ENCODE peak calls at places on chromosomes 11 and 22, in ten cellular contexts. W is EL; H is activated naive CD8-positive, alpha-beta T cell treated with anti-CD3 and anti-CD28 coated beads, Interleukin-2, amount 10 ng/mL, durations not matched to agents 7 days and 5 days; O is cardiac septum; D is HTR-8/SVneo; E is glutamatergic neuron; L is ELR; B is adrenal gland; U is smooth muscle cell of the brain vasculature; X is GOT3. Q is an unnamed sample.

GRCh38 chr11:83272627-83273026 is 13.5 kb downstream of the CCDC90B start:
- DNase-seq in W (peak), H (no peak), O (no peak), D (no peak), E (no peak), L (peak), B (peak), U (no peak), X (no peak), Q (peak)

GRCh38 chr11:65814131-65814959 is 19.4 kb upstream of the SNX32 start:
- DNase-seq in W (peak), H (no peak), O (no peak), D (no peak), E (no peak), L (peak), B (peak), U (no peak), X (no peak), Q (no peak)

GRCh38 chr11:19557720-19558140 is 154.9 kb upstream of the NAV2 start:
- DNase-seq in W (peak), H (peak), O (no peak), D (peak), E (peak), L (peak), B (peak), U (peak), X (no peak), Q (peak)

GRCh38 chr22:32587449-32587848 is 112.8 kb downstream of the FBXO7 start:
- DNase-seq in W (no peak), H (no peak), O (peak), D (no peak), E (no peak), L (peak), B (peak), U (no peak), X (no peak), Q (peak)

GRCh38 chr11:12216542-12217422 is 106.4 kb downstream of the MICAL2 start:
- DNase-seq in W (no peak), H (no peak), O (no peak), D (no peak), E (no peak), L (no peak), B (no peak), U (no peak), X (no peak), Q (no peak)

GRCh38 chr22:27075028-27075678 is 417.8 kb downstream of the MIAT start:
- DNase-seq in W (no peak), H (no peak), O (no peak), D (no peak), E (no peak), L (no peak), B (no peak), U (no peak), X (no peak), Q (no peak)

GRCh38 chr11:15852179-15852578 is 504.2 kb downstream of the SOX6 start:
- DNase-seq in W (peak), H (no peak), O (no peak), D (no peak), E (peak), L (peak), B (no peak), U (no peak), X (no peak), Q (peak)

GRCh38 chr11:128928400-128928799 is 14.3 kb downstream of the TP53AIP1 start:
- DNase-seq in W (peak), H (no peak), O (no peak), D (no peak), E (no peak), L (peak), B (no peak), U (no peak), X (no peak), Q (no peak)

GRCh38 chr11:15635501-15635900 is 520.8 kb downstream of the INSC start:
- DNase-seq in W (no peak), H (no peak), O (no peak), D (no peak), E (no peak), L (no peak), B (no peak), U (no peak), X (no peak), Q (no peak)

GRCh38 chr22:25364736-25365241 is 145.3 kb downstream of the CRYBB2 start:
- DNase-seq in W (no peak), H (no peak), O (peak), D (no peak), E (peak), L (no peak), B (no peak), U (no peak), X (no peak), Q (no peak)

GRCh38 chr11:78277314-78277994 is 88.7 kb downstream of the USP35 start:
- DNase-seq in W (no peak), H (no peak), O (no peak), D (no peak), E (no peak), L (no peak), B (peak), U (no peak), X (no peak), Q (no peak)

GRCh38 chr11:101327908-101328307 is 198.3 kb upstream of the PGR start:
- DNase-seq in W (no peak), H (no peak), O (no peak), D (no peak), E (no peak), L (no peak), B (no peak), U (no peak), X (no peak), Q (peak)

GRCh38 chr22:28027453-28028448 is 108.7 kb upstream of the PITPNB start:
- DNase-seq in W (no peak), H (no peak), O (peak), D (no peak), E (no peak), L (no peak), B (no peak), U (no peak), X (no peak), Q (no peak)

GRCh38 chr22:46386312-46386711 is 50.8 kb downstream of the TRMU start:
- DNase-seq in W (no peak), H (no peak), O (no peak), D (no peak), E (no peak), L (no peak), B (no peak), U (no peak), X (no peak), Q (no peak)

GRCh38 chr11:64226507-64227051 is 505 bp downstream of the NUDT22 start:
- DNase-seq in W (peak), H (peak), O (peak), D (no peak), E (no peak), L (peak), B (peak), U (no peak), X (no peak), Q (peak)

GRCh38 chr22:30605449-30606110 is 1.4 kb upstream of the TCN2 start:
- DNase-seq in W (peak), H (peak), O (no peak), D (peak), E (peak), L (peak), B (peak), U (no peak), X (no peak), Q (peak)

GRCh38 chr22:17359501-17359900 is 9.8 kb upstream of the CECR2 start:
- DNase-seq in W (peak), H (no peak), O (no peak), D (no peak), E (no peak), L (peak), B (no peak), U (no peak), X (no peak), Q (no peak)

GRCh38 chr11:72037554-72038311 is 39.0 kb downstream of the IL18BP start:
- DNase-seq in W (no peak), H (no peak), O (no peak), D (no peak), E (no peak), L (no peak), B (no peak), U (no peak), X (no peak), Q (no peak)

GRCh38 chr11:114482114-114482513 is 42.8 kb downstream of the REXO2 start:
- DNase-seq in W (no peak), H (no peak), O (no peak), D (no peak), E (no peak), L (no peak), B (no peak), U (no peak), X (no peak), Q (no peak)

GRCh38 chr11:44713022-44713421 is 13.7 kb upstream of the TSPAN18 start:
- DNase-seq in W (no peak), H (no peak), O (no peak), D (no peak), E (no peak), L (no peak), B (no peak), U (no peak), X (no peak), Q (no peak)

GRCh38 chr11:126522152-126522551 is 166.7 kb downstream of the ST3GAL4 start:
- DNase-seq in W (no peak), H (no peak), O (no peak), D (no peak), E (no peak), L (peak), B (no peak), U (no peak), X (no peak), Q (no peak)

GRCh38 chr11:64760759-64761417 is 1.1 kb upstream of the PYGM start:
- DNase-seq in W (no peak), H (peak), O (peak), D (no peak), E (no peak), L (no peak), B (no peak), U (no peak), X (no peak), Q (no peak)

GRCh38 chr22:44070029-44070428 is 45.9 kb downstream of the PARVB start:
- DNase-seq in W (no peak), H (no peak), O (no peak), D (no peak), E (no peak), L (no peak), B (no peak), U (no peak), X (no peak), Q (no peak)

GRCh38 chr11:73314121-73314948 is 6.3 kb downstream of the ARHGEF17 start:
- DNase-seq in W (peak), H (no peak), O (no peak), D (peak), E (no peak), L (peak), B (no peak), U (no peak), X (no peak), Q (no peak)

GRCh38 chr22:48710410-48710809 is 1117.3 kb downstream of the BRD1 start:
- DNase-seq in W (no peak), H (peak), O (peak), D (no peak), E (no peak), L (no peak), B (no peak), U (no peak), X (no peak), Q (no peak)

GRCh38 chr11:46416656-46417055 is 25.1 kb upstream of the CHRM4 start:
- DNase-seq in W (no peak), H (no peak), O (no peak), D (no peak), E (no peak), L (no peak), B (no peak), U (no peak), X (no peak), Q (no peak)

GRCh38 chr11:85787809-85788805 is 22.8 kb downstream of the SYTL2 start:
- DNase-seq in W (peak), H (no peak), O (no peak), D (no peak), E (no peak), L (peak), B (no peak), U (no peak), X (no peak), Q (peak)

GRCh38 chr22:50262460-50262911 is 1.0 kb upstream of the MAPK12 start:
- DNase-seq in W (no peak), H (no peak), O (no peak), D (peak), E (no peak), L (peak), B (no peak), U (no peak), X (no peak), Q (peak)

GRCh38 chr11:31800398-31801265 is 10.5 kb downstream of the PAX6 start:
- DNase-seq in W (no peak), H (no peak), O (no peak), D (no peak), E (no peak), L (no peak), B (no peak), U (no peak), X (no peak), Q (no peak)

GRCh38 chr22:37464181-37464580 is 22.0 kb downstream of the MFNG start:
- DNase-seq in W (peak), H (no peak), O (no peak), D (no peak), E (no peak), L (peak), B (no peak), U (no peak), X (no peak), Q (no peak)

GRCh38 chr11:121757480-121758125 is 304.8 kb upstream of the SORL1-AS1 start:
- DNase-seq in W (peak), H (no peak), O (no peak), D (no peak), E (no peak), L (peak), B (no peak), U (no peak), X (no peak), Q (peak)

GRCh38 chr22:40709752-40710413 is 30.6 kb downstream of the MCHR1 start:
- DNase-seq in W (no peak), H (no peak), O (peak), D (no peak), E (no peak), L (no peak), B (peak), U (no peak), X (no peak), Q (no peak)

GRCh38 chr11:44623716-44624491 is 58.4 kb downstream of the CD82 start:
- DNase-seq in W (no peak), H (peak), O (peak), D (no peak), E (no peak), L (no peak), B (no peak), U (no peak), X (no peak), Q (no peak)

GRCh38 chr11:113550179-113550578 is 75.0 kb upstream of the DRD2 start:
- DNase-seq in W (no peak), H (no peak), O (no peak), D (no peak), E (no peak), L (no peak), B (no peak), U (no peak), X (no peak), Q (no peak)

GRCh38 chr22:32333769-32334639 is 23.7 kb upstream of the RFPL3 start:
- DNase-seq in W (no peak), H (no peak), O (no peak), D (no peak), E (no peak), L (no peak), B (no peak), U (no peak), X (no peak), Q (no peak)

GRCh38 chr11:23932485-23932898 is 564.4 kb upstream of the LUZP2 start:
- DNase-seq in W (peak), H (no peak), O (no peak), D (peak), E (no peak), L (peak), B (no peak), U (no peak), X (no peak), Q (peak)

GRCh38 chr11:68012843-68013610 is 2.9 kb downstream of the ALDH3B1 start:
- DNase-seq in W (peak), H (no peak), O (no peak), D (peak), E (no peak), L (peak), B (no peak), U (peak), X (no peak), Q (peak)

GRCh38 chr22:45548991-45549736 is 46.5 kb downstream of the FBLN1 start:
- DNase-seq in W (peak), H (no peak), O (no peak), D (no peak), E (no peak), L (peak), B (no peak), U (peak), X (no peak), Q (peak)

GRCh38 chr11:111976119-111976518 is 39.0 kb downstream of the DIXDC1 start:
- DNase-seq in W (no peak), H (no peak), O (no peak), D (no peak), E (no peak), L (no peak), B (no peak), U (no peak), X (no peak), Q (no peak)

Q was measured in PC-3.